ENCODE peak calls at places on chromosomes 11 and 22, in four cellular contexts. One of them, this sample, is unnamed.

GRCh38 chr11:12161137-12161536 is 50.7 kb downstream of the MICAL2 start:
- DNase-seq in H9: no peak
- DNase-seq in H1: no peak
- DNase-seq in mesendoderm: no peak
- DNase-seq in this sample: no peak

GRCh38 chr22:36732609-36733008 is 29.1 kb upstream of the CACNG2 start:
- DNase-seq in mesendoderm: no peak
- DNase-seq in H1: no peak
- DNase-seq in H9: peak
- DNase-seq in this sample: no peak

GRCh38 chr22:37043828-37044538 is 7.6 kb upstream of the KCTD17 start:
- DNase-seq in H1: no peak
- DNase-seq in H9: peak
- DNase-seq in mesendoderm: peak
- DNase-seq in this sample: peak

GRCh38 chr11:78426845-78427244 is 9.2 kb upstream of the GAB2 start:
- DNase-seq in H1: no peak
- DNase-seq in H9: no peak
- DNase-seq in mesendoderm: no peak
- DNase-seq in this sample: no peak

GRCh38 chr11:36234825-36235224 is 54.4 kb downstream of the COMMD9 start:
- DNase-seq in mesendoderm: no peak
- DNase-seq in H1: no peak
- DNase-seq in H9: no peak
- DNase-seq in this sample: no peak

GRCh38 chr11:67644042-67644441 is 4.5 kb upstream of the TBX10 start:
- DNase-seq in H9: peak
- DNase-seq in H1: no peak
- DNase-seq in mesendoderm: peak
- DNase-seq in this sample: no peak

GRCh38 chr22:25780673-25781072 is 38.7 kb downstream of the MYO18B start:
- DNase-seq in H1: no peak
- DNase-seq in mesendoderm: no peak
- DNase-seq in H9: no peak
- DNase-seq in this sample: no peak

GRCh38 chr22:22884888-22885840 is 2.5 kb upstream of the IGLL5 start:
- DNase-seq in H1: no peak
- DNase-seq in mesendoderm: no peak
- DNase-seq in H9: peak
- DNase-seq in this sample: no peak

GRCh38 chr22:37752189-37753061 is 55.3 kb upstream of the GCAT start:
- DNase-seq in H9: no peak
- DNase-seq in H1: no peak
- DNase-seq in mesendoderm: peak
- DNase-seq in this sample: peak

GRCh38 chr11:106353031-106353430 is 275.6 kb downstream of the AASDHPPT start:
- DNase-seq in mesendoderm: peak
- DNase-seq in H1: no peak
- DNase-seq in H9: no peak
- DNase-seq in this sample: no peak

DNA sequence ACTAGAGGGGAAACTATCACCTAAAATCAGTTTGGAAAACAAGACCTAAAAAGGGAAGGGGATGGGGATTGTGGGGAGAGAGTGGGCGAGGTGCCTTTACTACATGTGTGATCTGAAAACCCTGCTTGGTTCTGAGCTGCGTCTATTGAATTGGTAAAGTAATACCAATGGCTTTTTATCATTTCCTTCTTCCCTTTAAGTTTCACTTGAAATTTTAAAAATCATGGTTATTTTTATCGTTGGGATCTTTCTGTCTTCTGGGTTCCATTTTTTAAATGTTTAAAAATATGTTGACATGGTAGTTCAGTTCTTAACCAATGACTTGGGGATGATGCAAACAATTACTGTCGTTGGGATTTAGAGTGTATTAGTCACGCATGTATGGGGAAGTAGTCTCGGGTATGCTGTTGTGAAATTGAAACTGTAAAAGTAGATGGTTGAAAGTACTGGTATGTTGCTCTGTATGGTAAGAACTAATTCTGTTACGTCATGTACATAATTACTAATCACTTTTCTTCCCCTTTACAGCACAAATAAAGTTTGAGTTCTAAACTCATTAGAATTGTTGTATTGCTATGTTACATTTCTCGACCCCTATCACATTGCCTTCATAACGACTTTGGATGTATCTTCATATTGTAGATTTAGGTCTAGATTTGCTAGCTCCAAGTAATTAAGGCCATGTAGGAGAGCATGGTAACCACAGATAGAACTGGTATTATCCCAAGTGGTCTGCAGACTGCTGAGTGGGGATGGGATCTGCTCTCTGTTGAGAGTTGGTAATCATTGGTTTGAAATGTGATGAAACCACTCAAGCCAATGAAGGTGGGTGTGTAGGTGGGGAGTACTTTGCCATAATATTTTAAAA is 3.6 kb downstream of the NEAT1 start:
- DNase-seq in mesendoderm: no peak
- DNase-seq in H1: no peak
- DNase-seq in H9: no peak
- DNase-seq in this sample: peak
- H3K4ac ChIP-seq in mesendoderm: no peak
- H3K4ac ChIP-seq in H1: no peak
- H3K4ac ChIP-seq in H9: no peak
- H3K4ac ChIP-seq in this sample: no peak

GRCh38 chr22:29325785-29326315 is 10.4 kb upstream of the RASL10A start:
- DNase-seq in H1: no peak
- DNase-seq in mesendoderm: no peak
- DNase-seq in H9: no peak
- DNase-seq in this sample: no peak
- H3K4ac ChIP-seq in H1: no peak
- H3K4ac ChIP-seq in mesendoderm: no peak
- H3K4ac ChIP-seq in H9: no peak
- H3K4ac ChIP-seq in this sample: no peak

DNA sequence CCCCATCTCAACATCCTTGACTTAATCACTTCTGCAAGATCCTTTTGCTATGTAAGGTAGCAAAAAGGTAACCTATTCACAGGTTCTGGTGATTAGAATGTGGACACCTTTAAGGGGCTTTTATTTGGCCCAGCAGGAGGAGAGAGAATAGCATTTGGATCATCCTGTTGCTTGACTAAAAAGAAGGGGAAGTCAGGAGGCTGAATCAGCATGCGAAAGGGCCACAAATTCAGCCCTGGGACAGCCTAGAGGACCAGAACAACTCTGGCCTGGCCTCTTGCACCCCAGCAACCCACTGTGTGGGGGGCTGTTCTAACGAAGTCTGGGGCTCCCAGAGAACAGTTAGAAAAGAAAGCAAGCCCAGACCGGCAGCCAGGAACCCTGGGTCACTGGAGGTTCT is 3.2 kb upstream of the HMOX1 start:
- DNase-seq in H1: no peak
- DNase-seq in mesendoderm: peak
- DNase-seq in H9: peak
- DNase-seq in this sample: no peak
- H3K4ac ChIP-seq in H1: peak
- H3K4ac ChIP-seq in mesendoderm: peak
- H3K4ac ChIP-seq in H9: no peak
- H3K4ac ChIP-seq in this sample: peak

DNA sequence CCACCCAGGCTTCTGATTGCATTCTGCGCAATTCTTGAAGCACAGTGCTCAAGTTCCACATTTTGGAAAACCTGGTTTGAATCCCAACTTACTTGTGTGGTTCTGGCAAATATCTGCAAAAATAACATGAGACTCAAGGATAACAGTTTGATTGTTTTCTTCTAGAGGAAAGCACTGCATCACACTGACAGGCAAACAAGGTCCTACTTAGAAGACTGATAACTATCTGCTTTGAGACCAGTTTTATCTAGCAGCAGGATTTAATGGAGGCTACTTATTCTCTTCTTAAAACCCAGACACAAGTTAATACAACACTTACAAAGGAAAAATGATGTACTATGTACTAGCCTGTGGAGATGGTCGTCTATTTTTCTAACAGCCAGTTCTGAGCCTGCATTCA is 41.4 kb downstream of the RIC3 start:
- DNase-seq in mesendoderm: no peak
- DNase-seq in H9: no peak
- DNase-seq in H1: no peak
- DNase-seq in this sample: no peak
- H3K4ac ChIP-seq in mesendoderm: no peak
- H3K4ac ChIP-seq in H9: no peak
- H3K4ac ChIP-seq in H1: no peak
- H3K4ac ChIP-seq in this sample: no peak

GRCh38 chr11:44957051-44957515 is 6.4 kb upstream of the TP53I11 start:
- DNase-seq in H9: no peak
- DNase-seq in H1: no peak
- DNase-seq in mesendoderm: no peak
- DNase-seq in this sample: no peak
- H3K4ac ChIP-seq in H9: no peak
- H3K4ac ChIP-seq in H1: no peak
- H3K4ac ChIP-seq in mesendoderm: peak
- H3K4ac ChIP-seq in this sample: no peak

GRCh38 chr22:39457047-39457545 is 284 bp downstream of the MGAT3 start:
- DNase-seq in mesendoderm: no peak
- DNase-seq in H9: no peak
- DNase-seq in H1: no peak
- DNase-seq in this sample: no peak

GRCh38 chr22:39457546-39458442 is 982 bp downstream of the MGAT3 start:
- DNase-seq in H1: no peak
- DNase-seq in H9: no peak
- DNase-seq in mesendoderm: no peak
- DNase-seq in this sample: no peak

GRCh38 chr22:39458443-39459083 is 1.8 kb downstream of the MGAT3 start:
- DNase-seq in H9: no peak
- DNase-seq in mesendoderm: no peak
- DNase-seq in H1: no peak
- DNase-seq in this sample: no peak

GRCh38 chr22:39454385-39454871 is 2.4 kb upstream of the MGAT3 start:
- DNase-seq in H1: no peak
- DNase-seq in mesendoderm: peak
- DNase-seq in H9: peak
- DNase-seq in this sample: no peak

DNA sequence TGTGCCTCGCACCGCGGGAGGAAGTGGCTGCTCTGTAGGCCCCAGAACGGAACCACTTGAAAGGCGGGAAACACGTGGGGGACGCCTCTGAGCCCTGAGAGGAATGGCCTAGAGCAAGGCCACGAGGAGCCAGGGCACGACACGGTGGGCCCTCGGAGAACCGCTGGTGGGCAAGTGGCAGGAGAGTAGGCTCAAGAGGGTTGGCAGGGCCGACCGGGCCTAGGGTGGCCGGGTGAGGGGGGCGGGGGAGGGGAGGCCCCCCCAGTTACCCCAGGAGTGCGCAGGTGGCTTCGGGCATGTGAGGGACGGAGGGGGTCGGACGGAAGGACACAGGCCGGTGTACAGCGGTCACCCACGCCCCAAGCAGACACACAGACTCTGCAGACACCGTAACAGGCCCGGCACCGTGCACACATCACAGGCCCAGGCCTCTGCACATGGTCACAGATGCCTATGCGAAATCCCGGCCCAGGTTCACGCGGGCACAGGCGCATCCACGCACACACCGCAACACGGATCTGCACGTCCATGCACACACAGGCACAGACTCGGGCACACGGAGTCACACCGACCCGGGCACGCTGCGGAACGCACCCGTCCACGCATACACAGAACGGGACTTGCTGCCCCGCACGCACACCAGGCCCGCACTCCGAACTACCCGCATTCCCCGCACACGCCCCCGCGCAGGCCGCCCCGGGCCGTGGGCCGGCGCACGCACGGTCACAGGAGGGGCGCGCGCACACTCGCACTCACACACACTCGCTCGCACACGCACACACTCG is at the start of gene MGAT3:
- DNase-seq in mesendoderm: no peak
- DNase-seq in H9: no peak
- DNase-seq in H1: no peak
- DNase-seq in this sample: no peak
- H3K4ac ChIP-seq in mesendoderm: peak
- H3K4ac ChIP-seq in H9: no peak
- H3K4ac ChIP-seq in H1: no peak
- H3K4ac ChIP-seq in this sample: no peak

DNA sequence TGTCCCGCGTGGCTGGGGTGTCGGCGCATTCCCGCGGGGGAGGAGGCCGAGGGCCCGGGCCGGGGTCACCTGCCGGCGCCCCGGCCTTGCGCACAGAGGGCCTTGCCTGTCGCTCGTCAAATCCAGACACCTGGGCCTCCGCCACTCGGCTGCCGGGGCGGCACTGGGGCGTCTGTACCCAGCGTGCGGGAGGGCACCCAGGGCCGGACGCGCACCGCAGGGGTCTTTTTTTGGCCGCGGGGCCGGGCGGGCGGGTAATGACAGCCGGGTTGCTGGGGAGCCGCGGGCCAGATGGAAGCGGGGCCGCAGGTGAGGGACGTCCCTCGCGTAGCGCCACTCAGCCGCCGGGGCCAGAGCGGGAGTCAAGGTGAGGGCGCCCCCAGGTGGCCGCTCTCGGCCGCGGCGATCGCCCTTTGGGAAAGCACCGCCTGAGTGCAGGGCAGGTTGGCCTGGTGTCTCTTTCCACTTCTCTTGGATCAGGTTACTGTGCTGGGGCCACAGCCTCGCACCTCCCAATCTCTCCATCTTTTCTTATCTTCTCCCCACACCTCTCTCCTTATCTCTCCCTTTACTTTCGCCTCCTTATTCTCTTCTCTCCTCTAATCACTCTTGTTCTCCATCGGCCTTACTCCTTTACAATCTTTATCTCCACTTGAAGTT is 3.5 kb downstream of the PHLDB1 start:
- DNase-seq in H9: peak
- DNase-seq in mesendoderm: peak
- DNase-seq in H1: peak
- DNase-seq in this sample: peak
- H3K4ac ChIP-seq in H9: no peak
- H3K4ac ChIP-seq in mesendoderm: no peak
- H3K4ac ChIP-seq in H1: no peak
- H3K4ac ChIP-seq in this sample: peak

DNA sequence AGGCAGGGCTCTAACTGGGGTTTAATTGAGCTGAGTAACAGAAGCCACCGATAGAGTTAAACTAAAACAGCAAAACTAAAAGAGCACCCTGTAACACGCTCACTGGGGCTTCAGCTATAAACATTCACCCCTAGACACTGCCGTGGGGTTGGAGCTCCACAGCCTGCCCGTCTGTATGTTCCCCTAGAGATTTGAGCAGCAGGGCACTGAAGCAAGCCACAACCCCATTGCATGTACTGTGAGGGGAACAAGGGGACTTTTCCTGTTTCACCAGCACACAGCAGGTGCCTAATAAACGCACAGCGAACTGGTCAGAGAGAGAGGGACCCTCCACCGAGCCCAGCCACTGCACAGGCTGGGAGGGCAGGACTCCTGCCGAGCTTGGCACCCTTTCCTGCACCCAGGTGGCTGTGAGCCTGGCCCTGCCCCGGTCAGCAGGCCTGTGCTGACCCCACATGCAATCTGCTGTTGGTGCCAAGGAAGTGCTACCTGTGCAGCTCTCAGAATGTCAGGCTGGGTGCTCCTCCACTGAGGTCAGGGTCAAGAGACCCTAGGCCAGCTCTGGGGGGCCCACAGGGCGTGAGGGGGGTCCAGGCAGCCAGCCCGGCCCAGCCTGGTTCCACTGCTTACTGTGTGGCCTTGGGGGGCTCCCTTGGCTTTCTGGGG is 31.9 kb downstream of the RTN4R start:
- DNase-seq in H1: no peak
- DNase-seq in H9: no peak
- DNase-seq in mesendoderm: no peak
- DNase-seq in this sample: no peak
- H3K4ac ChIP-seq in H1: no peak
- H3K4ac ChIP-seq in H9: no peak
- H3K4ac ChIP-seq in mesendoderm: no peak
- H3K4ac ChIP-seq in this sample: no peak

This sample was measured in IMR-90.